ENCODE peak calls at places on chromosomes 6 and 20, in four cellular contexts. D is lower leg skin, E is neural crest cell, G is astrocyte. V is an unnamed sample.

GRCh38 chr20:34129518-34130162 is 17.6 kb upstream of the EIF2S2 start:
- DNase-seq in D (peak), E (peak), G (peak), V (no peak)

GRCh38 chr6:121614115-121614514 is 178.7 kb downstream of the GJA1 start:
- DNase-seq in D (no peak), E (no peak), G (no peak), V (no peak)

GRCh38 chr6:157546366-157546765 is 165.4 kb downstream of the ZDHHC14 start:
- DNase-seq in D (no peak), E (no peak), G (peak), V (no peak)

GRCh38 chr6:142744836-142745235 is 200.1 kb downstream of the HIVEP2 start:
- DNase-seq in D (no peak), E (no peak), G (no peak), V (no peak)

GRCh38 chr20:58366016-58366415 is 23.0 kb upstream of the VAPB start:
- DNase-seq in D (no peak), E (no peak), G (no peak), V (no peak)

GRCh38 chr6:170147832-170148708 is 142.8 kb downstream of the DLL1 start:
- DNase-seq in D (no peak), E (no peak), G (no peak), V (no peak)

GRCh38 chr20:59933296-59933848 is at the start of gene SYCP2:
- DNase-seq in D (no peak), E (no peak), G (no peak), V (no peak)

GRCh38 chr6:47772359-47772758 is 9.5 kb upstream of the OPN5 start:
- DNase-seq in D (no peak), E (no peak), G (no peak), V (no peak)

GRCh38 chr20:10065154-10065833 is 30.5 kb downstream of the ANKEF1 start:
- DNase-seq in D (no peak), E (no peak), G (peak), V (no peak)

GRCh38 chr6:111572216-111572706 is 33.4 kb downstream of the TRAF3IP2 start:
- DNase-seq in D (no peak), E (no peak), G (no peak), V (no peak)

GRCh38 chr6:150894191-150894744 is 28.8 kb downstream of the MTHFD1L start:
- DNase-seq in D (no peak), E (no peak), G (no peak), V (no peak)

GRCh38 chr6:129644567-129645015 is 65.4 kb downstream of the ARHGAP18 start:
- DNase-seq in D (no peak), E (no peak), G (peak), V (no peak)

GRCh38 chr20:43959079-43959919 is 44.6 kb downstream of the TOX2 start:
- DNase-seq in D (no peak), E (no peak), G (no peak), V (no peak)

GRCh38 chr20:44582321-44583025 is at the start of gene PKIG:
- DNase-seq in D (peak), E (no peak), G (peak), V (no peak)

GRCh38 chr6:90631046-90631445 is 44.2 kb upstream of the MAP3K7 start:
- DNase-seq in D (no peak), E (no peak), G (no peak), V (no peak)

GRCh38 chr6:21049572-21049971 is 515.3 kb downstream of the CDKAL1 start:
- DNase-seq in D (no peak), E (no peak), G (peak), V (no peak)

GRCh38 chr20:39112196-39112743 is 150.1 kb downstream of the DHX35 start:
- DNase-seq in D (no peak), E (peak), G (peak), V (no peak)

GRCh38 chr6:30490031-30490876 is 945 bp downstream of the HLA-E start:
- DNase-seq in D (peak), E (peak), G (peak), V (no peak)

DNA sequence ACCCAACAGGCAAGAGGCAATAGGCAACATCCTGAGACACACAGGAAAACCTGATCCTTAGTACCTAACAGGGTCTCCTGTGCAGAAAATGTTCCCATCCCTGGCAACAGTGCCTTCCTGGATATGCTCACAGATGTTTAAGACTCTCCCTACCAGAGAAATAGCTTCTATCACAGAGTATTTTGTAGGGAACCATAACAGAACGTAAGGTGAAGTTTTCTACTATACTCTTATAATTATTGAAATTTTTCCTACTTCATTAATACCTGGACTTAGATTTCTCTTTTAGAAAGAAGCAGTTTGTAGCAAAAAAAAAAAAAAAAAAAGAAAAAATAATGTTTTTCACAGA is 33.5 kb upstream of the LGSN start:
- DNase-seq in D (no peak), E (no peak), G (no peak), V (no peak)
- TF ChIP-seq CTCF in D (no peak), E (no peak), G (no peak), V (no peak)

GRCh38 chr6:108113557-108114519 is 39.3 kb upstream of the OSTM1 start:
- DNase-seq in D (no peak), E (peak), G (peak), V (no peak)

GRCh38 chr6:108114861-108115597 is 40.5 kb upstream of the OSTM1 start:
- DNase-seq in D (no peak), E (peak), G (peak), V (no peak)

GRCh38 chr6:108116781-108117426 is 42.4 kb upstream of the OSTM1 start:
- DNase-seq in D (no peak), E (no peak), G (no peak), V (no peak)

GRCh38 chr6:108116424-108116780 is 41.9 kb upstream of the OSTM1 start:
- DNase-seq in D (no peak), E (no peak), G (no peak), V (no peak)

DNA sequence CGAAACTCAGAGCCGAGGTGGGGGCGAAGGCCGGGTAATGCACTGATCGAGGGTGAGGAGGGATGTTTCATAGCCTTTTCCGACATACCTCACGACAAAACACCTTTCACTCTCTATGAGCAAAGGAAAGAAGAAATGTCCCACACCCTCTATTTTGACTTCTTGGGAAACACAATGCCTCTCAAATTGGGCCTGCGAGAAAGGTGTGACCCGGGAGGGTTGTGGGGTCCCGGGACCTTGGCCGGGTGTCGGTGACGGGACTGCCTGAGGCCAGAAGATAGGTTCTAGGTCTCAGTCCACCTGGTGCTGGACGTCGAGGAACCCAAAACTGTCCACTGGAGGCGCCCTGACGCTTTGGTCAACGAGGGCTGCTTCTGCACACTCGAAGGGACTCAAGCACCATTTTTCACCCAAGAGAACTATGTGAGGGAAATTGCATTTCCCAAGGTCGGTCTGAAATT is 41.1 kb upstream of the OSTM1 start:
- DNase-seq in D (no peak), E (no peak), G (no peak), V (no peak)
- TF ChIP-seq CTCF in D (no peak), E (peak), G (peak), V (no peak)

GRCh38 chr20:51634257-51634656 is 91.7 kb upstream of the NFATC2 start:
- DNase-seq in D (no peak), E (no peak), G (no peak), V (no peak)
- TF ChIP-seq CTCF in D (no peak), E (no peak), G (no peak), V (no peak)

DNA sequence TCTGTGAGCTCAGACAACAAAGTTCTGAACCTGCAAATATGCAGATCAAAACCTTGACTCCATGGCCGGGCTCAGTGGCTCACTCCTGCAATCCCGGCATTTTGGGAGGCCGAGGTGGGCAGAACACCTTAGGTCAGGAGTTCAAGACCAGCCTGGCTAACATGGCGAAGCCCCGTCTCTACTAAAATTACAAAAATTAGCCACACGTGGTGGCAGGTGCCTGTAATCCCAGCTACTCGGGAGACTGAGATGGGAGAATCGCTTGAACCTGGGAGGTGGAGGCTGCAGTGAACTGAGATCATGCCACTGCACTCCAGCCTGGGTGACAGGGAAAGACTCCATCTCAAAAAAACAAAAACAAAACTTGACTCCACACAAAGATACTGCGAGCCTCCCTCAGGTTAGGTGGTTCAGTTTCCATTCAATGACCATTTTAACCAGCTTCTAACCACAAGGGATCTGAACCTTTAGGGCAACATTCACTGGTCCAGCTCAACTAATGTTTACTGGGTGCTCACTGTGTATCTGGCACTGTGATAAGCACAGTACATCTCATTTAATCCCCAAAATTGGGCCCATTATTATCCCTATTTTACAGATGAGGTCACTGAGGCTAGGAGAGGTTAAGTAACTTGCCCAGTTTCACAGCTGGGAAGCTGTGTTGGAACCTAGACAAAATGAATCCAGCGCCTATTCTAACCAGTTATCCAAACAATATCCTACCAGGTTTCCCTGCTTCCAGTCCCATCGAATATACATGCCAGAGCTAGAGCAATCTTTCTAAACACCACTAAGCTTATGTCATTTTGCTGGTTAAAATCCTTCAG is 1.8 kb downstream of the SNRPB start:
- DNase-seq in D (no peak), E (no peak), G (no peak), V (no peak)
- TF ChIP-seq CTCF in D (no peak), E (no peak), G (no peak), V (no peak)

GRCh38 chr20:36666181-36666740 is 20.3 kb upstream of the SLA2 start:
- DNase-seq in D (no peak), E (no peak), G (no peak), V (no peak)
- TF ChIP-seq CTCF in D (no peak), E (peak), G (no peak), V (no peak)

DNA sequence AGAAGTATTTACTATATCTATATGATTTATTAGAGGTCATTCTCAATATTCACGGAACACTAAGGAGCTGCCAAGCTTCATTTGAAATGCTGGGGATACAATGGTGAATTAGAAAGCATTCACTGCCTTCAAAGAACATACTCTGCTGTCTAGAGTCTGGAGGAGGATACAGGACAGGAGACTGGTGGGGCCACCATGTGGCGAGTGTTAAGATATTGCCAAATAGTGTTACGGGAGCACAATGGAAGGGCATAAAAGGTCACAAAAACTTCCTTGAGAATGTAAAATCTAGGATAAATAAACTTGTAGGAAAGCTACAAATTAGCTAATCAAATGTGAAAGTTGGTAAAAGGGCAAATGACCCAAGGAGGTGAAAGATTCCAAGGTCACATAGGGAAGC is 271.7 kb downstream of the RFPL4B start:
- DNase-seq in D (no peak), E (no peak), G (no peak), V (no peak)
- TF ChIP-seq CTCF in D (no peak), E (peak), G (no peak), V (no peak)

GRCh38 chr20:52889225-52889624 is 82.9 kb upstream of the TSHZ2 start:
- DNase-seq in D (no peak), E (no peak), G (peak), V (no peak)
- TF ChIP-seq CTCF in D (no peak), E (no peak), G (no peak), V (no peak)

GRCh38 chr6:108712946-108713345 is 135.3 kb upstream of the ARMC2 start:
- DNase-seq in D (no peak), E (no peak), G (no peak), V (no peak)

GRCh38 chr6:108714012-108714773 is 134.0 kb upstream of the ARMC2 start:
- DNase-seq in D (no peak), E (no peak), G (peak), V (no peak)

GRCh38 chr6:108716801-108717791 is 131.1 kb upstream of the ARMC2 start:
- DNase-seq in D (no peak), E (no peak), G (no peak), V (no peak)

GRCh38 chr6:108715832-108716231 is 132.4 kb upstream of the ARMC2 start:
- DNase-seq in D (no peak), E (no peak), G (peak), V (no peak)

DNA sequence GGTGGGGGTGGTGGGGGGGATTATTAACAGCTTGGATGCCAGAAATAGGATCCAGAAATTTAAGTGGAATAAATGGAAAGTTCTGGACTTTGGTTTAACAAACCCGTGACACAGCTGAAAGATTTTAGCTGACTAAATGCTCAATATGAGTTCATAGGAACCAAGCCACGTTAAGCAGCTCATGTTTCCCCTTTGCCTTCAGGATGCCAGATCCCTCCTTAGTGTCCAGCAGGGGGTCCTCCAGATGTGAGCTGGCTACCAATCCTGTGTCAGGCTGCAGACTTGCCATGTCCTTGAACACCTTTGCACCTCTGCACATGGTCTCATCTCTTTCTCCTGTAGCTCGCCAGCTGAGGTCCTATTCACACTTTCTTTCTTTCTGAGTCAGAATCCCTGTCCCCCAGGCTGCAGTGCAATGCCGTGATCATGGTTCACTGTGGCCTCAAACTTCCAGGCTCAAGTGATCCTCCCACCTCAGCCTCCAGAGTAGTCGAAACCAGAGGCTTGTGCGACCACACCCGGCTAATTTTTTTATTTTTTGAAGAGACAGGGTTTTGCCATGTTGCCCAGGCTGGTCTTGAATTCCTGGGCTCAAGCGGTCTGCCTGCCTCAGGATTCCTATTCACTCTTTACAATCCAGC is 133.3 kb upstream of the ARMC2 start:
- DNase-seq in D (no peak), E (no peak), G (no peak), V (no peak)
- TF ChIP-seq CTCF in D (no peak), E (no peak), G (no peak), V (no peak)

DNA sequence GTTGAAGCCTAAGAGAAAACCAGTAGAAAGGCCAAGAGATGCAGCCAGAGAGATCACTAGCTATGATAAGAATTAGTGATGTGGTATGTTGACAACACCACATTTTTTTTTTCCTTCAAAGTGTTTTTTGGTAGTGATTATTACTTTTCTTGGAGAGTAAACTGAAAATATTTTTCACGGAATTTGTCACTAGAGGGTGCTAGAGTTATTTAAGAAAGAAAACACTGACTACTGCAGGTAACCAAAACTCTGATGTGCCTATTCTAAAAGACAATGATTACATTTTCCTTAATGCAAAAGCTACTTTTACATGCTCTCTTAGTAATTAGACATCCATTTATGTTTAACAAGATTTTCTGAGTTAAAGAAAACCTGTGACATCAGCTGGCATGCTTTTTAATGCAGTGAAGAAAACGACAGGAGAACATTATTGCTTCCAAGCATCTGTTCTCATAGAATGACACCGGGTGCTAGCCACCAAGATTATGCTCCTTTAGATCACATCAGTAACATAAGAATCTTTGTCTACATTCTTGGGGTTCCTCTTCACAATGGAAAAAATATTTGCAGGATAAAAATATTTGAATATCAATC is 28.8 kb downstream of the RWDD2A start:
- DNase-seq in D (no peak), E (no peak), G (peak), V (no peak)
- TF ChIP-seq CTCF in D (no peak), E (peak), G (peak), V (no peak)

DNA sequence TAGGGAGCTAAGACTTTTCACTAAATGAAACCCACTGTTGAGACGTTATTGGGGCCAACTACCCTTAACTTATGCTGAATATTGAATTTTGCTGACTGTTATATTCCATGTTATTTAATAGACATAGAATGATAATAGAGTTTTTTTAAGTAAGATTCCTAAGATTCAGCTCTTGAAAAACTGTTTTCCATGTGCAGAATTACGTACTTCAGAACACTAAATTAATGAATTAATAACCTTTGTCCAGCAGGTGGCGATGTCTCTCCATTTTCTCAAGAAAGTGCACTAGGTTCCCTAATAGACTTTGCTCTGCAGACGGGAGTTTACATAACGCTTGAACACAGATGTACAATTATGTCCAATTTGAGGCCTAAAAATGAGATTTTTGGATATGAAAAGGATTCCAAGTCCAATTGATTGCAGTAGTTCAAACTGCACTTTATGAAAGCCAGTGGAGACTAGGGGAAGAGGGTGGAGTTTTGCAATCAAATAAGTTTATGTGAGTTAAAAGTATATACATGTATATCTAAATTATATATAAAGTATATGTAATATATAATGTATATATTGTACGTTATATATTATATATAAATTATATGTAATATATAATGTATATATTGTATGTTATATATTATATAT is 282.1 kb downstream of the UST start:
- DNase-seq in D (peak), E (peak), G (peak), V (no peak)
- TF ChIP-seq CTCF in D (peak), E (peak), G (peak), V (peak)

V was measured in omental fat pad.